ENCODE peak calls at places on chromosomes 13 and 19, in four cellular contexts. R, L, Q and Y are unnamed samples.

GRCh38 chr13:100497394-100497793 is 91.2 kb downstream of the GGACT start:
- DNase-seq in L (peak), Q (no peak), R (no peak), Y (no peak)

GRCh38 chr13:113769106-113769505 is 10.1 kb downstream of the TMEM255B start:
- DNase-seq in L (no peak), Q (no peak), R (no peak), Y (no peak)

GRCh38 chr13:39777527-39778061 is 122.1 kb downstream of the COG6 start:
- DNase-seq in R (peak), L (peak), Q (peak), Y (peak)

GRCh38 chr13:109586509-109587346 is 199.7 kb downstream of the IRS2 start:
- DNase-seq in Q (no peak), R (peak), L (no peak), Y (no peak)

GRCh38 chr13:22064854-22065646 is 394.2 kb downstream of the FGF9 start:
- DNase-seq in R (no peak), Q (peak), L (no peak), Y (no peak)

GRCh38 chr19:16197622-16198362 is at the start of gene AP1M1:
- DNase-seq in L (peak), Q (peak), R (peak), Y (peak)

GRCh38 chr19:41039806-41040205 is 48.4 kb upstream of the CYP2A13 start:
- DNase-seq in Q (no peak), L (no peak), R (no peak), Y (no peak)

GRCh38 chr19:2546128-2547032 is 70.5 kb downstream of the GADD45B start:
- DNase-seq in L (peak), Q (peak), R (no peak), Y (no peak)

GRCh38 chr13:89061821-89062220 is 1390.7 kb downstream of the SLITRK5 start:
- DNase-seq in R (no peak), Q (peak), L (no peak), Y (no peak)

GRCh38 chr13:110576070-110576394 is 14.5 kb upstream of the RAB20 start:
- DNase-seq in Q (no peak), L (no peak), R (no peak), Y (no peak)

GRCh38 chr13:105502193-105502592 is 1033.3 kb downstream of the EFNB2 start:
- DNase-seq in L (no peak), R (no peak), Q (peak), Y (no peak)

GRCh38 chr19:17394891-17395415 is 957 bp upstream of the CCDC194 start:
- DNase-seq in Q (peak), R (peak), L (peak), Y (peak)

GRCh38 chr19:57642396-57643046 is 9.6 kb downstream of the ZNF211 start:
- DNase-seq in R (no peak), L (no peak), Q (no peak), Y (peak)

GRCh38 chr19:9323557-9323918 is 441 bp upstream of the ZNF559 start:
- DNase-seq in L (no peak), Q (no peak), R (peak), Y (peak)

GRCh38 chr13:33999830-34000605 is 182.1 kb downstream of the RFC3 start:
- DNase-seq in L (no peak), Q (no peak), R (no peak), Y (no peak)

GRCh38 chr13:61286148-61286745 is 129.4 kb downstream of the PCDH20 start:
- DNase-seq in L (no peak), R (no peak), Q (peak), Y (no peak)

GRCh38 chr13:43874512-43875092 is 4.9 kb downstream of the CCDC122 start:
- DNase-seq in L (peak), R (peak), Q (no peak), Y (no peak)

GRCh38 chr13:36866232-36866631 is 47.2 kb downstream of the RFXAP start:
- DNase-seq in R (no peak), L (no peak), Q (no peak), Y (no peak)

GRCh38 chr13:98265669-98266551 is 88.8 kb upstream of the RNF113B start:
- DNase-seq in R (no peak), Q (no peak), L (peak), Y (no peak)

GRCh38 chr19:16825312-16826168 is 3.7 kb upstream of the SIN3B start:
- DNase-seq in L (peak), R (no peak), Q (peak), Y (peak)

GRCh38 chr13:44398606-44399005 is 25.0 kb downstream of the SERP2 start:
- DNase-seq in L (no peak), R (no peak), Q (no peak), Y (no peak)

GRCh38 chr13:113468461-113469147 is 15.3 kb upstream of the ADPRHL1 start:
- DNase-seq in Q (peak), L (no peak), R (no peak), Y (no peak)

GRCh38 chr13:33053397-33054066 is 37.3 kb downstream of the KL start:
- DNase-seq in L (no peak), Q (no peak), R (no peak), Y (no peak)

GRCh38 chr13:74423434-74423833 is 289.2 kb upstream of the KLF12 start:
- DNase-seq in L (no peak), Q (no peak), R (no peak), Y (no peak)

GRCh38 chr19:5805465-5806132 is 732 bp downstream of the NRTN start:
- DNase-seq in Q (peak), L (peak), R (peak), Y (peak)

GRCh38 chr19:2751438-2751830 is 11.6 kb upstream of the SLC39A3 start:
- DNase-seq in L (no peak), Q (no peak), R (no peak), Y (no peak)

GRCh38 chr13:73254827-73255226 is 196.0 kb downstream of the KLF5 start:
- DNase-seq in Q (no peak), L (no peak), R (no peak), Y (peak)

GRCh38 chr19:4324228-4324627 is 14.4 kb downstream of the STAP2 start:
- DNase-seq in R (no peak), Q (no peak), L (no peak), Y (no peak)

GRCh38 chr19:2095338-2095938 is 688 bp downstream of the MOB3A start:
- DNase-seq in Q (peak), R (no peak), L (peak), Y (no peak)

DNA sequence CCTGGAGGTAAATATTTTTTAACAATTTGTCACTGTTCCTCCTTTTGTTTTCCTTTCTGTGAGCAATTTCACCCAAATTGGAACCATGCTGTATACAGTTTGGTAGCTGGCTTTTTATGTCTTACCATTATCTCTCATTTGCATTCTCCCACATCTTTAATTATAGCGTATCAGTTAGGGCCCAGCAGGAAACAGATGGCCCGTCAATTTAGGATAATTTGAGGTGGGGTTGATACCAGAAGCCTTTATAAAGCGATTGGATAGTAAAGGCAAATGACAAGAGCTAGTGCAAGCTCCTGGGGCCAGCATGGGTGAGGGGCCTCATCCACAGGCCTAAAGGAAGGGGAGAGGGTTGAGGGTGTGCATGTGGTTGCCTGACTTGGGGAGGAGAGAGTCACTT is 3.8 kb upstream of the IFNL4 start:
- DNase-seq in Q (no peak), L (no peak), R (no peak), Y (no peak)
- H3K4me2 ChIP-seq in Q (no peak), L (no peak), R (no peak), Y (no peak)

GRCh38 chr13:97257800-97258799 is 36.0 kb downstream of the MBNL2 start:
- DNase-seq in R (peak), L (peak), Q (peak), Y (peak)
- H3K4me2 ChIP-seq in R (peak), L (no peak), Q (no peak), Y (peak)

GRCh38 chr19:44517146-44517545 is 12.3 kb downstream of the CEACAM20 start:
- DNase-seq in Q (no peak), R (no peak), L (no peak), Y (no peak)
- H3K4me2 ChIP-seq in Q (no peak), R (no peak), L (no peak), Y (no peak)

DNA sequence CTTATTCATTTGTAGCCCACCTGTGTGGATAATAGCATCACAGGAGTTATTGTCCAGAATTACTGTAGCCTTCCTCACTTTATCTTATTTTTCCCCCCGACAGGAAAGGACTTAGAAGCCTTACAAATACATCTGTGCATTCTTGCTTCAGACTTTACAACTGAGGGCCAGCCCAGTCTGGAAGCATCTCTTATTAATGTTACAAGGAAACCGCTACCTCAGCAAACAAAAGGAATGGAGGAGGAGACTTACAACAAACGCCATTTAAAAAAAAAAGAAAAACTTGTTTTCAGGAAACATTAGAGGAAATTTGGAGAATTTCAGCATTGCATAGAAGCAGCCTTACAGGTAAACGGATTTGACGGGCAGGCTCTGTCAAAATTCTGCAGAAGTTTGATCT is 45.2 kb downstream of the GARRE1 start:
- DNase-seq in Q (no peak), L (no peak), R (no peak), Y (no peak)
- H3K4me2 ChIP-seq in Q (no peak), L (no peak), R (no peak), Y (no peak)